ENCODE peak calls at places on chromosomes 3 and 15, in eight cellular contexts. Y is A549; X is CD8-positive, alpha-beta T cell; R is lung; B is stomach; V is AG10803; J is IMR-90; N is H1. H is an unnamed sample.

GRCh38 chr3:124768812-124769211 is 38.6 kb downstream of the UMPS start:
- DNase-seq in Y (peak; percentile 61), J (no peak), V (no peak), N (no peak), R (no peak), X (no peak), B (no peak), H (peak; percentile 29)

GRCh38 chr3:126300761-126301481 is 56.3 kb downstream of the KLF15 start:
- DNase-seq in X (no peak), N (no peak), Y (no peak), V (peak; percentile 23), B (peak; percentile 73), J (no peak), R (peak; percentile 80), H (peak; percentile 10)

GRCh38 chr15:51192560-51193280 is 98.0 kb upstream of the TNFAIP8L3 start:
- DNase-seq in J (peak; percentile 80), R (peak; percentile 91), V (peak; percentile 78), N (peak; percentile 87), B (peak; percentile 91), X (peak; percentile 44), Y (peak; percentile 84), H (peak; percentile 92)

GRCh38 chr3:194592798-194593752 is 40.1 kb downstream of the TMEM44 start:
- DNase-seq in X (no peak), Y (peak; percentile 91), V (peak; percentile 100), J (peak; percentile 100), N (no peak), B (peak; percentile 29), R (peak; percentile 37), H (peak; percentile 100)

GRCh38 chr3:98977520-98977919 is 76.0 kb upstream of the DCBLD2 start:
- DNase-seq in N (no peak), Y (peak; percentile 89), B (no peak), X (no peak), J (peak; percentile 91), V (peak; percentile 75), R (no peak), H (peak; percentile 88)

GRCh38 chr15:45254405-45255293 is 2.6 kb downstream of the SLC28A2 start:
- DNase-seq in J (peak; percentile 71), N (no peak), Y (peak; percentile 30), R (no peak), X (no peak), B (no peak), V (peak; percentile 38), H (peak; percentile 9)

GRCh38 chr3:93992211-93992610 is 12.3 kb downstream of the ARL13B start:
- DNase-seq in Y (no peak), J (no peak), B (no peak), X (no peak), V (no peak), N (no peak), R (no peak), H (no peak)

GRCh38 chr3:42734263-42734860 is 31.8 kb upstream of the HHATL start:
- DNase-seq in J (no peak), N (no peak), R (no peak), V (no peak), B (no peak), Y (no peak), X (no peak), H (no peak)

GRCh38 chr15:85651551-85651950 is 143.2 kb downstream of the KLHL25 start:
- DNase-seq in Y (no peak), N (no peak), B (no peak), J (no peak), X (no peak), V (no peak), R (no peak), H (no peak)

GRCh38 chr3:60752800-60753199 is 498.5 kb downstream of the FHIT start:
- DNase-seq in N (no peak), B (no peak), J (peak; percentile 4), X (no peak), Y (no peak), R (no peak), V (peak; percentile 88), H (no peak)

GRCh38 chr3:39718674-39719595 is 90.5 kb upstream of the MYRIP start:
- DNase-seq in Y (no peak), J (peak; percentile 1), N (no peak), R (no peak), X (no peak), B (no peak), V (peak; percentile 73), H (peak; percentile 40)

GRCh38 chr15:51776952-51777574 is 25.7 kb downstream of the TMOD2 start:
- DNase-seq in R (peak; percentile 71), X (peak; percentile 54), V (peak; percentile 75), N (no peak), B (peak; percentile 73), Y (peak; percentile 88), J (peak; percentile 77), H (peak; percentile 90)

GRCh38 chr15:93072011-93072410 is 17.0 kb downstream of the RGMA start:
- DNase-seq in R (no peak), B (no peak), X (no peak), J (peak; percentile 14), V (peak; percentile 62), Y (no peak), N (no peak), H (peak; percentile 62)

GRCh38 chr3:11508346-11509174 is 135.2 kb downstream of the VGLL4 start:
- DNase-seq in R (no peak), J (no peak), V (no peak), X (no peak), B (no peak), N (no peak), Y (no peak), H (no peak)
- H3K4me3 ChIP-seq in R (no peak overlapping the region), J (no peak overlapping the region), V (no peak overlapping the region), X (no peak overlapping the region), B (no peak overlapping the region), N (no peak overlapping the region), Y (no peak overlapping the region), H (no peak overlapping the region)

DNA sequence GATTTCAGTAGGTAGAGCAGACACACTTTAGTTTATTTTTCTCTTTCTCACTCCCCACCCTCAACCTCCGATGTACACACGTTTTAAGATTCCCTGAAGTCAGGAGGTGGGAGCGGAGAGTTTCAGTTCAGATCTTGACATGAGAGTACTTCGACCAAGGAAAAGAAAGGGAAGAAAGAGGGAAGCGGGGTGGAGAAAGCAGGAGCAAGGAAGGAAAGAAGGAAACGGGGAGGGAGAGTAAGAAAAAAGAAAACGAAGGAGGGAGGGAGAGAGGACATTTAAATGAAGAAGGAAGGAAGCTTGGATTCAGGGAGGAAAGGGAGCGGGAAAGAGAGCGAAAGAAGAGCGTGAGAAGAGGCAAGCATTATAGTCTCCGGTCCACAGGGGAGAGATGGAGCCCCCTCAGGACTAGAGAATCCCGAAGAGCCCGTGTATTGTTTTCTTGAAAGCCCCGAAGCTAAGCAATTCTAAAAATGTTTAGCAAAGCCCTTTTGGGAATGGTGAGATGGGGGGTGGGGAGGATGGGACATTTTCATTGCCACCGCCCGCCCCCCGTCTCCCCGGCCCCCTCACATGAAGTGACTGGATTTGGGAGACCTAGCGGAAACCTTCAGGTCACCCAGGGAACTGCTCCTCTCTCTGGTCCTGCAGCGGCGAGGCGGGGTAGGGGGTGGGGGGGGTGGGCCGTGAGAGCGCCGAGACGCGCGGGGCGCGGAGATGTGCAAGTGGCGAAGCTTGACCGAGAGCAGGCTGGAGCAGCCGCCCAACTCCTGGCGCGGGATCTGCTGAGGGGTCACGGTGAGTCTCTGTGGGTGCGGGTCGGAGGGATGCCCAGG is 942 bp upstream of the MME start:
- DNase-seq in N (no peak), X (no peak), J (peak; percentile 57), R (no peak), B (no peak), Y (no peak), V (peak; percentile 71), H (peak; percentile 70)
- TF ChIP-seq CTCF in N (no peak), X (no peak), J (no peak), R (no peak), B (no peak), Y (no peak), V (peak; percentile 25), H (no peak)

DNA sequence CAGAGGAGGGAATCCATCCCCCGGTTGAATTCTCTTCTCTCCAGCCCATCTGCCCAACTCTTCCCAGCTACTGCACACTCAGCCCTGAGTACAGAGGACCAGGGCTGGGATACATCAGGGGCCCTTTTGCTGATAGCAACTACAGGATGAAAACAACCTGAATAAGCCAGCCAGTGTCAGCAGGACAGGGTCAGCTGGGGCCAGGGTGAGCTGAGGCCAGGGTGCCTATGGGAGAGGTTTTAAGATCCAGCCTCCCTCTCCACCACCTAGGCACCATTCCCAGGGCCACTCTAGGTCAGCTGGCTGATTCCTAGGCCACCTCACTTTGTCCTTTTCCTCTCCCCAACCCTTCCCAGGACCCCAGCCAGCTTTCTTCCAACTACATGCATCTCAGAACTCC is 83.8 kb downstream of the MRPL46 start:
- DNase-seq in N (no peak), J (no peak), Y (no peak), B (no peak), V (no peak), R (no peak), X (no peak), H (no peak)
- H3K4me3 ChIP-seq in N (no peak overlapping the region), J (no peak overlapping the region), Y (no peak overlapping the region), B (no peak overlapping the region), V (no peak overlapping the region), R (no peak overlapping the region), X (no peak overlapping the region), H (no peak overlapping the region)

DNA sequence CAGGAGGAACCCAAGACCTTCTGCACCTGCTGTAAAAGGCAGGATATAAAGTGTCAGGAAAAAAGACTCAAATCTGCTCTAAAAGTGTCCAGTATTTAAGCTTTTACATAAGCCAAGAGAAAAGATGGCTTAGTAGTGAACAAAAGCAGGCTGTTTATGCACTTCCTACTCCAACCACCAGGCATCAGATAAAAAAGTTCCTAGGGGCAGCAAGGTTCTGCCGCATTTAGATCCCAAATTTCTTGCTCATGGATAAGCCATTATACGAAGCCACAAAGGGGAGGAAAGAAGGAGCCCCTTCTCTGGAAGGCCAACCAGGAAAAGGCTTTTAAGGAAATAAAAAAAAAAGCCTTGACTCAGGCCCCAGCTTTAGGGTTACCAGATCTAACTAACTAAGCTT is 10.6 kb upstream of the SLC9C1 start:
- DNase-seq in R (no peak), Y (no peak), V (peak; percentile 4), N (no peak), B (no peak), X (no peak), J (peak; percentile 13), H (peak; percentile 26)
- TF ChIP-seq CTCF in R (no peak), Y (no peak), V (peak; percentile 43), N (no peak), B (peak; percentile 8), X (peak; percentile 15), J (peak; percentile 28), H (peak; percentile 35)

GRCh38 chr15:20294651-20295237 is 246.9 kb downstream of the GOLGA6L6 start:
- DNase-seq in V (no peak), X (no peak), Y (no peak), B (no peak), J (no peak), N (no peak), R (peak; percentile 29), H (no peak)
- H3K4me3 ChIP-seq in V (no peak overlapping the region), X (no peak overlapping the region), Y (no peak overlapping the region), B (no peak overlapping the region), J (no peak overlapping the region), N (no peak overlapping the region), R (no peak overlapping the region), H (no peak overlapping the region)

H was measured in fibroblast of pulmonary artery.